ENCODE peak calls at places on chromosomes 12 and 14, in five cellular contexts. N is astrocyte of the spinal cord, Y is tibial nerve, E is fibroblast of mammary gland, J is GM23338. H is an unnamed sample.

GRCh38 chr14:68789002-68789797 is 3.7 kb downstream of the ZFP36L1 start:
- DNase-seq in N (peak), Y (peak), E (peak), J (peak), H (peak)

GRCh38 chr12:18898469-18898868 is 160.6 kb downstream of the CAPZA3 start:
- DNase-seq in N (peak), Y (no peak), E (peak), J (no peak), H (no peak)

GRCh38 chr14:76742961-76743360 is 18.3 kb upstream of the VASH1 start:
- DNase-seq in N (no peak), Y (no peak), E (no peak), J (no peak), H (no peak)

GRCh38 chr12:59823535-59823934 is 227.7 kb downstream of the SLC16A7 start:
- DNase-seq in N (no peak), Y (no peak), E (peak), J (no peak), H (no peak)

GRCh38 chr14:65501328-65501727 is 88.8 kb downstream of the FUT8 start:
- DNase-seq in N (no peak), Y (no peak), E (no peak), J (no peak), H (no peak)

GRCh38 chr14:69153848-69154208 is 909 bp upstream of the DCAF5 start:
- DNase-seq in N (no peak), Y (no peak), E (peak), J (peak), H (no peak)

GRCh38 chr12:118589162-118589561 is 212.8 kb downstream of the SUDS3 start:
- DNase-seq in N (no peak), Y (no peak), E (no peak), J (no peak), H (no peak)

GRCh38 chr14:104591506-104592291 is 12.1 kb downstream of the C14orf180 start:
- DNase-seq in N (no peak), Y (no peak), E (no peak), J (no peak), H (no peak)

GRCh38 chr12:118107026-118107425 is 3.2 kb upstream of the VSIG10 start:
- DNase-seq in N (no peak), Y (no peak), E (no peak), J (no peak), H (no peak)

GRCh38 chr12:6062427-6063378 is 61.8 kb downstream of the VWF start:
- DNase-seq in N (peak), Y (no peak), E (peak), J (peak), H (peak)

GRCh38 chr12:6241495-6241894 is 41.3 kb downstream of the CD9 start:
- DNase-seq in N (no peak), Y (peak), E (no peak), J (no peak), H (no peak)

GRCh38 chr14:105863296-105864108 is 337.1 kb downstream of the TMEM121 start:
- DNase-seq in N (no peak), Y (peak), E (no peak), J (no peak), H (no peak)

GRCh38 chr14:93994919-93995682 is 2.0 kb upstream of the CCDC197 start:
- DNase-seq in N (peak), Y (no peak), E (peak), J (peak), H (no peak)

GRCh38 chr14:57755018-57755521 is 110.8 kb downstream of the SLC35F4 start:
- DNase-seq in N (no peak), Y (no peak), E (no peak), J (peak), H (no peak)

GRCh38 chr12:120472521-120472920 is 3.0 kb upstream of the SRSF9 start:
- DNase-seq in N (no peak), Y (no peak), E (peak), J (no peak), H (no peak)

GRCh38 chr14:94681300-94682060 is 69.3 kb downstream of the SERPINA3 start:
- DNase-seq in N (peak), Y (peak), E (peak), J (peak), H (no peak)

DNA sequence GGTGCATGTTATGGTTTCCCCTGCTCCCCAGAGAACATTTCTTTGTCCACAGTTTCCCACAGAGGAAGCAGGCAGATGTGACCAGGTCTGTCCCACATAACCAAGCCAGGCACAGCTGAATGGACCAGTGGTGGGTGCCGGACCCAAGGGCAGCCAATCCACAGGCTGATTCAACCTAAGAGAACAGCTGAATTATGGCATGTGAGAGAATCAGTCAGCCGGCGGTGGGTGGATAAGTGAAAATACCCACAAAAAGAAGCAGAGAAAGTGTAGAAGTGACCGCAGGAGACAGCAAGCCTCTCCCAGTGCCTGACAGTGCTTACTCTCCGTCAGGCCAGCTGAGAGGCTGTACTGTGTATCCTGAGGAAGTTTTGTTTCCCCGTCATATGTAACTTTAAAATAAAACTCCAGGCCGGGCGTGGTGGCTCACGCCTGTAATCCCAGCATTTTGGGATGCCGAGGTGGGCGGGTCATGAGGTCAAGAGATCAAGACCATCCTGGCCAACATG is 14.9 kb downstream of the GPRC5D start:
- DNase-seq in N (no peak), Y (no peak), E (no peak), J (no peak), H (no peak)
- TF ChIP-seq CTCF in N (no peak), Y (no peak), E (no peak), J (no peak), H (no peak)

DNA sequence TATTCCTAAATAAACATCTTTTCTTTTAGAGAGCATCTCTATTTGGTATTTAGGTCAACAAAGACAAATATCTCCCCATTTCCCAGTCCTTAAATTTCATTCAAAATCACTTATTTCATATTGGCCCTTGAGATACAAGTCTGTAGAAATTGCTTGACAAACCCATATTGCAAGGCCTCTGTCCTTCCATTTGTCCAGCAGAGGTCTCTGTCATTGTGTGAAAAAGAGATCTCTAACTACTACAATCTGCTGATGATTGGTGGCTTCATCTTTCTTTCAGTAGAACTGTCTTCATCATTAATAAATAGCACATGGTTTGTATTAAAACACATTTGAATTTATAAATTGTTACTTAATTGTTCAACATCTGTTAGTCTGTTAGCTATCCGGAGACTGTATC is 252.6 kb downstream of the ACSS3 start:
- DNase-seq in N (no peak), Y (no peak), E (peak), J (peak), H (no peak)
- TF ChIP-seq CTCF in N (peak), Y (no peak), E (no peak), J (peak), H (no peak)

DNA sequence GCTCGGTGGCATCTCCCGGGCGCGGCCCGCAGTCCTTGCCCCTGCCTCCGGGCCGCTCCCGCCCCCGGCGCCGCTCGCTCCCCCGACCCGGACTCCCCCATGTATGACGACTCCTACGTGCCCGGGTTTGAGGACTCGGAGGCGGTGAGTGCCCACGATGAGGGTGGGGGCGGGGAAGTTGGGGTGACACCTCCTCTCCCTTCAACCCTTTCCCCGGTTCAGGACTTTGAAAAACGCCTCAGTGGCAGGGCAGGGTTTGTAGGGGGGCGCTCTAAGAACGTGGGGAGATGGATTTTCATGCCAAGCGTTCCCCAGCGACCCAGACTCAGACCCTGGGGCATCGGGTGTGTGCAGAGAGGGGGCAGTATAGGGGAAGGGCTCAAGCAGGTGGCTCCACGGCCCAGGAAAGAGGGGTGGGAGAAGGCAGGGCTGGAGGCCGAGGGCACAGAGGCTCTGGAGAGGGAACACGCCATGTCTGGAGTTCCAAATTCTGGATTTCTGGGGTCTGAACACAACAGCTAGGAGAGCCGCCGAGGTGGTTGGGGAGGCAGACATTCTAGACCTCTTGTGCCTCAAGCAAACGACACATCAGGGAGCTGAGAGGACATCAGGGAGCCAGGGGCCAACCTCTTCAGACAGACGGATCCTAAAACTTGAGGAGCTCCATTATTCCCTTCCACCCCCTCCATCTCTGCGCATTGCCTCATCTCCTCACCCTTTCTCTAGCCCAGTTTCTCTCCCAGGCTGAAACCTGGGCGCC is 715 bp downstream of the CACNB3 start:
- DNase-seq in N (no peak), Y (no peak), E (no peak), J (peak), H (no peak)
- TF ChIP-seq CTCF in N (peak), Y (no peak), E (no peak), J (peak), H (peak)

GRCh38 chr12:106908561-106908960 is 47.1 kb upstream of the TMEM263 start:
- DNase-seq in N (no peak), Y (no peak), E (no peak), J (no peak), H (no peak)

GRCh38 chr12:106910202-106910601 is 45.5 kb upstream of the TMEM263 start:
- DNase-seq in N (no peak), Y (no peak), E (no peak), J (no peak), H (no peak)

GRCh38 chr12:106906715-106907114 is 49.0 kb upstream of the TMEM263 start:
- DNase-seq in N (no peak), Y (no peak), E (no peak), J (no peak), H (no peak)

GRCh38 chr12:106907846-106908245 is 47.9 kb upstream of the TMEM263 start:
- DNase-seq in N (no peak), Y (no peak), E (no peak), J (no peak), H (no peak)

GRCh38 chr12:106907411-106907810 is 48.3 kb upstream of the TMEM263 start:
- DNase-seq in N (no peak), Y (no peak), E (no peak), J (peak), H (no peak)
- TF ChIP-seq CTCF in N (no peak), Y (no peak), E (peak), J (peak), H (no peak)

H was measured in D721Med.